ENCODE peak calls at places on chromosomes 3 and 15, in five cellular contexts. Q, E, P, G and K are unnamed samples.

GRCh38 chr3:27428446-27428845 is 55.7 kb downstream of the SLC4A7 start:
- DNase-seq in Q (peak; percentile 17), E (no peak), P (no peak), G (no peak), K (no peak)

GRCh38 chr3:33165372-33165771 is 51.6 kb downstream of the CRTAP start:
- DNase-seq in Q (no peak), E (no peak), P (no peak), G (no peak), K (no peak)

GRCh38 chr3:126851934-126852333 is 131.0 kb upstream of the PLXNA1 start:
- DNase-seq in Q (no peak), E (no peak), P (no peak), G (no peak), K (no peak)

GRCh38 chr3:52453496-52454234 is at the start of gene TNNC1:
- DNase-seq in Q (no peak), E (peak; percentile 75), P (no peak), G (no peak), K (no peak)

GRCh38 chr15:62904511-62904910 is 138.0 kb upstream of the TPM1 start:
- DNase-seq in Q (no peak), E (no peak), P (no peak), G (no peak), K (no peak)

GRCh38 chr15:95292790-95293450 is 1037.6 kb upstream of the NR2F2 start:
- DNase-seq in Q (no peak), E (no peak), P (no peak), G (no peak), K (no peak)

GRCh38 chr3:88000853-88001252 is 58.0 kb downstream of the CGGBP1 start:
- DNase-seq in Q (no peak), E (peak; percentile 81), P (peak; percentile 11), G (peak; percentile 11), K (peak; percentile 7)

GRCh38 chr15:37893309-37893708 is 41.1 kb upstream of the TMCO5A start:
- DNase-seq in Q (no peak), E (no peak), P (no peak), G (no peak), K (no peak)

GRCh38 chr3:146326875-146327543 is 76.1 kb upstream of the PLSCR4 start:
- DNase-seq in Q (peak; percentile 82), E (no peak), P (peak; percentile 18), G (peak; percentile 29), K (peak; percentile 70)

GRCh38 chr15:39495871-39496459 is 84.9 kb upstream of the THBS1 start:
- DNase-seq in Q (peak; percentile 52), E (no peak), P (no peak), G (no peak), K (peak; percentile 47)

GRCh38 chr15:38672814-38673292 is 108.2 kb upstream of the RASGRP1 start:
- DNase-seq in Q (no peak), E (no peak), P (no peak), G (no peak), K (no peak)

GRCh38 chr3:69785769-69786311 is 46.6 kb downstream of the MITF start:
- DNase-seq in Q (no peak), E (no peak), P (no peak), G (no peak), K (no peak)

GRCh38 chr3:126259411-126260391 is 79.3 kb upstream of the ALDH1L1 start:
- DNase-seq in Q (peak; percentile 10), E (peak; percentile 70), P (no peak), G (no peak), K (no peak)

GRCh38 chr3:186826316-186826977 is 16.1 kb upstream of the ADIPOQ start:
- DNase-seq in Q (no peak), E (no peak), P (no peak), G (no peak), K (no peak)

GRCh38 chr15:51089699-51090098 is 5.0 kb downstream of the TNFAIP8L3 start:
- DNase-seq in Q (peak; percentile 22), E (no peak), P (no peak), G (no peak), K (no peak)

GRCh38 chr3:100532411-100532810 is 40.0 kb downstream of the TMEM45A start:
- DNase-seq in Q (no peak), E (no peak), P (no peak), G (no peak), K (no peak)

DNA sequence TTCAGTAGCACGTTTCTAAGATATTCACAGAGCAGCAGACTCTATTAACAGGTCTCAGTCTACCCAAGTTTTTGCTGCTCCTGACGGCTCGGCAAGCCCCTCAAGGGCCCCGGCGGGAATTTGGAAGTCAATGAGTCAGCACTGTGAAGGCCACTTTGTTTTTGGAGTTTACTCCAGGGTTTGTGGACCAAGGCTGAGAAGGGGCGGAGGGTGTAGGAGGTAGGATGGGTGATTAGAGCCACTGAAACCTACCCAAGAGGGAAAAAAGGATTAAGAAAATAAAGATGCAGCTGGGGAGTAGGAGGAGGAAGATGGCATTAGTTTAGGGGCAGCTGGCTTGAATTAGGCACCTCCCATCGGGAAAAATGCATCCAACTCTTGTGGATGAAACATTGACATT is 87.6 kb downstream of the BDH1 start:
- DNase-seq in Q (no peak), E (no peak), P (no peak), G (no peak), K (no peak)
- H3K18ac ChIP-seq in Q (no peak overlapping the region), E (no peak overlapping the region), P (no peak overlapping the region), G (no peak overlapping the region), K (peak overlapping the region; percentile 23)

GRCh38 chr15:49185473-49185872 is 15.4 kb downstream of the GALK2 start:
- DNase-seq in Q (no peak), E (no peak), P (no peak), G (no peak), K (no peak)

GRCh38 chr15:49178477-49178876 is 8.4 kb downstream of the GALK2 start:
- DNase-seq in Q (no peak), E (no peak), P (no peak), G (no peak), K (no peak)

GRCh38 chr15:49187537-49188245 is 17.6 kb downstream of the GALK2 start:
- DNase-seq in Q (peak; percentile 76), E (no peak), P (no peak), G (no peak), K (peak; percentile 86)

GRCh38 chr15:49179433-49180190 is 9.6 kb downstream of the GALK2 start:
- DNase-seq in Q (no peak), E (no peak), P (no peak), G (no peak), K (no peak)

GRCh38 chr15:49182128-49182527 is 12.1 kb downstream of the GALK2 start:
- DNase-seq in Q (no peak), E (no peak), P (no peak), G (no peak), K (no peak)
- H3K4me1 ChIP-seq in Q (peaks cover under 1% of the 10 kb centered on the region), E (no peaks in the 10 kb centered on the region), P (no peaks in the 10 kb centered on the region), G (peaks cover 2% of the 10 kb centered on the region), K (no peaks in the 10 kb centered on the region)

GRCh38 chr3:54374214-54374855 is 252.0 kb downstream of the CACNA2D3 start:
- DNase-seq in Q (no peak), E (peak; percentile 52), P (no peak), G (peak; percentile 12), K (no peak)

GRCh38 chr3:54376440-54376839 is 254.1 kb downstream of the CACNA2D3 start:
- DNase-seq in Q (no peak), E (no peak), P (no peak), G (no peak), K (no peak)

DNA sequence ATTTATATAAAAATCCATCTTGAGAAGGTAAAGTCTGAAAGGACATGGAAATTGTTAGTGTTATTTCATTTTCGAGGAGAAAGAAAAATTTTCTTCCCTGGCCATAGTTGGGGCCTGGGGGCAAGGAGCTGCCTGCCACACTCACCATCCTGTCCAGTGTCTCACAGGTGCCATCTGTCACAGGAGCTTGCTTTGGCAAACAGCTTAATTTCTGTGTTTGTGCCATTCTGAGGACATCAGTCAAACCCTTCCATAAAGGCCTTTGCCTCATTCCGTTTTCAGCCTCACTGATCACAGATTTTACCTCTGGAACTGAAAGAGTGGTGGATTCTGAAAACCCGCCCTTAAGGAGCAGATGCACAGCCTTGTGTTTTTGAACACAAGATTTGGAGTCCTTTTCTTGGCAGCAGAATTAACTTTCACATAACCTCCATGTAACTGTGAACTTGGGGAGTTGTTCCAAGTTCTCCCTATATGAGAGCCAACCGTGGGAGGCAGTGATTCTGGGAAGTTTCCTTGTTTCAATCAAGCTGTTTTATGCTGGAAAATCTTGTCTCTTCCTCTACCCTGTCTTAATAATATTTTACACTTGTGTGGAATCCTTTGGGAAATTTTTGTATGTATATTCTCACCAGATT is 254.7 kb downstream of the CACNA2D3 start:
- DNase-seq in Q (no peak), E (no peak), P (no peak), G (no peak), K (no peak)
- H3K18ac ChIP-seq in Q (no peak overlapping the region), E (no peak overlapping the region), P (no peak overlapping the region), G (no peak overlapping the region), K (no peak overlapping the region)

GRCh38 chr15:88920186-88920891 is 7.2 kb upstream of the MFGE8 start:
- DNase-seq in Q (peak; percentile 77), E (no peak), P (no peak), G (no peak), K (peak; percentile 36)

GRCh38 chr15:88913850-88914169 is 631 bp upstream of the MFGE8 start:
- DNase-seq in Q (no peak), E (no peak), P (no peak), G (no peak), K (no peak)

GRCh38 chr15:88918738-88919137 is 5.6 kb upstream of the MFGE8 start:
- DNase-seq in Q (peak; percentile 99), E (no peak), P (no peak), G (no peak), K (peak; percentile 98)

GRCh38 chr15:88915354-88915753 is 2.2 kb upstream of the MFGE8 start:
- DNase-seq in Q (no peak), E (no peak), P (no peak), G (no peak), K (no peak)

DNA sequence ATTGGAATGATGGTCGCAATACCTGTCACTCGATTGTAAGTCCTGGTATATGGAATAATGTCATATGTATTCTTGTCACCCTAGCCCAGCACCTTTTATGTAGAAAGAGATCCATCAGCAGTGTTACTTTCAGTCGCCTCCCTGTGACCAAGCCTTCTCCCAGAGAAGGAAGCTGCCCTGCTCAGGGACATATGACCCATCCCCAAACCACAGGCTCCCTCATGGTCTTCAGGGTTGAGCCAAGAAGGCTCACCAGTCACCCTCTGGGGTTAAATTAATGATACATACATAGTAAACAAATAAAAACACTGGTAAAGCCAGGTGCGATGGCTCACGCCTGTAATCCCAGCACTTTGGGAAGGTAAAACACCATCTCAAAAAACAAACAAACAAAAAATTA is 4.6 kb upstream of the MFGE8 start:
- DNase-seq in Q (no peak), E (no peak), P (no peak), G (no peak), K (no peak)
- H3K4me1 ChIP-seq in Q (peaks cover 8% of the 10 kb centered on the region), E (no peaks in the 10 kb centered on the region), P (no peaks in the 10 kb centered on the region), G (no peaks in the 10 kb centered on the region), K (peaks cover 15% of the 10 kb centered on the region)

DNA sequence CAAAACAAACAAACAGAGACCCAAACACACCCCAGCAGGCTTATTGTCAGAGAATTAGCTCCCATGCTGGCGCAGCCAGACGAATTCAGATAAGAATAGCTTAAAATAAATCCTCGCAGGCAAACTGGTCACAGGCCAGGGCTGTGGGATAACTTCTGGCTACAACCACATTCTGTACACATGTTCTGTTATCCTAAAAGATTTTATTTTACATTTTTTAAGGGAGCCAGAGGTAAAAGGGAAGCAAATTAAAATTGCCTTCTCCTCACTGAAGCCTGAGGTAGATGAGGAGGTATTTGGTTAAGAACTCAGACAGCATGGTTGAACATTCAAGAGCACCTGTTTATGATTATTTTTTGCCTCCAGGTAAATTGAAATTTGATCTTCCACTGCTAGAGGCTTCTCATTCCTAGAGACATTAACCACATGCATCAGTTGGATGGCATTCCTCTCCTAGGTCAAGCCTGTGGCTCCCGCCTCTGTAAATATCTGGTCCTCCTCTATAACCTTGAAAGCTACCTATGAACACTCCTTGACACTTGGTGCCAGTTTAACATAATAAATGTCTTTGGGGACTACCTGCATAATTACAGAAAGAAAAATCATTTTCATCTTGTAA is 190.3 kb downstream of the SATB1 start:
- DNase-seq in Q (no peak), E (no peak), P (no peak), G (no peak), K (no peak)
- H3K18ac ChIP-seq in Q (no peak overlapping the region), E (no peak overlapping the region), P (no peak overlapping the region), G (no peak overlapping the region), K (no peak overlapping the region)

GRCh38 chr3:46386206-46386605 is 15.5 kb downstream of the CCR5 start:
- DNase-seq in Q (peak; percentile 52), E (no peak), P (peak; percentile 84), G (no peak), K (peak; percentile 55)
- H3K4me1 ChIP-seq in Q (no peaks in the 10 kb centered on the region), E (no peaks in the 10 kb centered on the region), P (peaks cover 5% of the 10 kb centered on the region), G (no peaks in the 10 kb centered on the region), K (no peaks in the 10 kb centered on the region)